ENCODE peak calls at places on chromosomes 7 and 10, in six cellular contexts. One of them, this sample, is unnamed.

GRCh38 chr10:78258303-78259030 is 224.8 kb downstream of the RPS24 start:
- DNase-seq in body of pancreas: no peak
- DNase-seq in endothelial cell of umbilical vein: no peak
- DNase-seq in prostate gland: no peak
- DNase-seq in HCT116: no peak
- DNase-seq in GM12891: no peak
- DNase-seq in this sample: no peak

GRCh38 chr7:7736671-7737070 is 18.3 kb upstream of the RPA3 start:
- DNase-seq in endothelial cell of umbilical vein: no peak
- DNase-seq in body of pancreas: no peak
- DNase-seq in GM12891: no peak
- DNase-seq in HCT116: no peak
- DNase-seq in prostate gland: no peak
- DNase-seq in this sample: no peak

GRCh38 chr10:5538892-5539651 is 14.3 kb downstream of the CALML3 start:
- DNase-seq in GM12891: no peak
- DNase-seq in prostate gland: no peak
- DNase-seq in HCT116: no peak
- DNase-seq in body of pancreas: no peak
- DNase-seq in endothelial cell of umbilical vein: no peak
- DNase-seq in this sample: no peak

GRCh38 chr10:132477398-132478340 is 59.9 kb upstream of the INPP5A start:
- DNase-seq in body of pancreas: no peak
- DNase-seq in HCT116: no peak
- DNase-seq in endothelial cell of umbilical vein: no peak
- DNase-seq in prostate gland: no peak
- DNase-seq in GM12891: no peak
- DNase-seq in this sample: no peak

GRCh38 chr7:8151161-8151560 is 110.8 kb downstream of the ICA1 start:
- DNase-seq in body of pancreas: no peak
- DNase-seq in HCT116: no peak
- DNase-seq in GM12891: no peak
- DNase-seq in endothelial cell of umbilical vein: no peak
- DNase-seq in prostate gland: no peak
- DNase-seq in this sample: no peak

GRCh38 chr7:153524070-153524601 is 528.1 kb upstream of the DPP6 start:
- DNase-seq in GM12891: no peak
- DNase-seq in prostate gland: no peak
- DNase-seq in body of pancreas: no peak
- DNase-seq in HCT116: no peak
- DNase-seq in endothelial cell of umbilical vein: no peak
- DNase-seq in this sample: no peak

GRCh38 chr10:60409202-60409601 is 19.5 kb upstream of the ANK3 start:
- DNase-seq in prostate gland: no peak
- DNase-seq in body of pancreas: no peak
- DNase-seq in HCT116: no peak
- DNase-seq in endothelial cell of umbilical vein: no peak
- DNase-seq in GM12891: no peak
- DNase-seq in this sample: no peak

GRCh38 chr7:127900735-127901685 is 130.2 kb downstream of the LRRC4 start:
- DNase-seq in prostate gland: no peak
- DNase-seq in HCT116: no peak
- DNase-seq in GM12891: no peak
- DNase-seq in endothelial cell of umbilical vein: no peak
- DNase-seq in body of pancreas: peak
- DNase-seq in this sample: no peak

GRCh38 chr7:129427646-129428045 is 6.6 kb upstream of the STRIP2 start:
- DNase-seq in body of pancreas: no peak
- DNase-seq in GM12891: no peak
- DNase-seq in prostate gland: no peak
- DNase-seq in HCT116: no peak
- DNase-seq in endothelial cell of umbilical vein: no peak
- DNase-seq in this sample: no peak

GRCh38 chr10:22429981-22430421 is 84.7 kb downstream of the SPAG6 start:
- DNase-seq in endothelial cell of umbilical vein: no peak
- DNase-seq in GM12891: no peak
- DNase-seq in HCT116: no peak
- DNase-seq in prostate gland: no peak
- DNase-seq in body of pancreas: no peak
- DNase-seq in this sample: no peak

GRCh38 chr7:96219382-96220130 is 102.3 kb downstream of the SLC25A13 start:
- DNase-seq in body of pancreas: no peak
- DNase-seq in endothelial cell of umbilical vein: peak
- DNase-seq in GM12891: no peak
- DNase-seq in HCT116: peak
- DNase-seq in prostate gland: no peak
- DNase-seq in this sample: peak

GRCh38 chr10:125085281-125085680 is 75.1 kb downstream of the CTBP2 start:
- DNase-seq in body of pancreas: no peak
- DNase-seq in HCT116: no peak
- DNase-seq in endothelial cell of umbilical vein: no peak
- DNase-seq in prostate gland: no peak
- DNase-seq in GM12891: no peak
- DNase-seq in this sample: no peak

GRCh38 chr7:6232534-6232933 is 39.9 kb downstream of the CYTH3 start:
- DNase-seq in endothelial cell of umbilical vein: peak
- DNase-seq in HCT116: no peak
- DNase-seq in GM12891: no peak
- DNase-seq in prostate gland: no peak
- DNase-seq in body of pancreas: peak
- DNase-seq in this sample: no peak

GRCh38 chr7:106660862-106661720 is at the start of gene CCDC71L:
- DNase-seq in endothelial cell of umbilical vein: peak
- DNase-seq in GM12891: peak
- DNase-seq in HCT116: peak
- DNase-seq in body of pancreas: peak
- DNase-seq in prostate gland: peak
- DNase-seq in this sample: peak

GRCh38 chr7:110065112-110065511 is 1025.8 kb upstream of the LRRN3 start:
- DNase-seq in prostate gland: no peak
- DNase-seq in GM12891: no peak
- DNase-seq in HCT116: no peak
- DNase-seq in endothelial cell of umbilical vein: no peak
- DNase-seq in body of pancreas: no peak
- DNase-seq in this sample: no peak

GRCh38 chr7:148337566-148337965 is 253.0 kb upstream of the C7orf33 start:
- DNase-seq in body of pancreas: no peak
- DNase-seq in GM12891: no peak
- DNase-seq in prostate gland: no peak
- DNase-seq in HCT116: no peak
- DNase-seq in endothelial cell of umbilical vein: no peak
- DNase-seq in this sample: no peak

GRCh38 chr10:69515699-69516547 is 57.3 kb downstream of the NEUROG3 start:
- DNase-seq in HCT116: peak
- DNase-seq in prostate gland: peak
- DNase-seq in body of pancreas: peak
- DNase-seq in endothelial cell of umbilical vein: peak
- DNase-seq in GM12891: peak
- DNase-seq in this sample: peak

GRCh38 chr10:102675887-102676616 is 31.8 kb downstream of the TRIM8 start:
- DNase-seq in GM12891: no peak
- DNase-seq in body of pancreas: peak
- DNase-seq in HCT116: no peak
- DNase-seq in prostate gland: no peak
- DNase-seq in endothelial cell of umbilical vein: no peak
- DNase-seq in this sample: no peak

GRCh38 chr10:71729023-71729649 is 9.6 kb upstream of the C10orf105 start:
- DNase-seq in body of pancreas: peak
- DNase-seq in GM12891: no peak
- DNase-seq in prostate gland: peak
- DNase-seq in endothelial cell of umbilical vein: no peak
- DNase-seq in HCT116: no peak
- DNase-seq in this sample: peak

GRCh38 chr7:80498481-80499349 is 13.1 kb downstream of the GNAT3 start:
- DNase-seq in prostate gland: no peak
- DNase-seq in GM12891: no peak
- DNase-seq in endothelial cell of umbilical vein: peak
- DNase-seq in body of pancreas: no peak
- DNase-seq in HCT116: peak
- DNase-seq in this sample: no peak

GRCh38 chr7:137696376-137696775 is 150.4 kb downstream of the DGKI start:
- DNase-seq in prostate gland: no peak
- DNase-seq in GM12891: no peak
- DNase-seq in body of pancreas: no peak
- DNase-seq in endothelial cell of umbilical vein: no peak
- DNase-seq in HCT116: no peak
- DNase-seq in this sample: no peak

GRCh38 chr10:95247200-95247880 is 43.5 kb downstream of the PDLIM1 start:
- DNase-seq in body of pancreas: no peak
- DNase-seq in GM12891: no peak
- DNase-seq in HCT116: no peak
- DNase-seq in prostate gland: no peak
- DNase-seq in endothelial cell of umbilical vein: no peak
- DNase-seq in this sample: peak

GRCh38 chr10:72503241-72503640 is 122.6 kb downstream of the MICU1 start:
- DNase-seq in prostate gland: no peak
- DNase-seq in GM12891: no peak
- DNase-seq in body of pancreas: peak
- DNase-seq in endothelial cell of umbilical vein: no peak
- DNase-seq in HCT116: no peak
- DNase-seq in this sample: no peak

GRCh38 chr7:154438571-154438970 is 386.4 kb downstream of the DPP6 start:
- DNase-seq in body of pancreas: no peak
- DNase-seq in prostate gland: no peak
- DNase-seq in endothelial cell of umbilical vein: no peak
- DNase-seq in HCT116: no peak
- DNase-seq in GM12891: no peak
- DNase-seq in this sample: no peak

GRCh38 chr7:116812905-116813304 is 49.5 kb upstream of the CAPZA2 start:
- DNase-seq in prostate gland: no peak
- DNase-seq in body of pancreas: no peak
- DNase-seq in HCT116: no peak
- DNase-seq in GM12891: no peak
- DNase-seq in endothelial cell of umbilical vein: no peak
- DNase-seq in this sample: no peak

GRCh38 chr7:95269640-95270039 is 54.7 kb downstream of the PON1 start:
- DNase-seq in GM12891: no peak
- DNase-seq in endothelial cell of umbilical vein: no peak
- DNase-seq in body of pancreas: no peak
- DNase-seq in HCT116: no peak
- DNase-seq in prostate gland: no peak
- DNase-seq in this sample: no peak

GRCh38 chr10:44180321-44181154 is 204.4 kb downstream of the CXCL12 start:
- DNase-seq in prostate gland: no peak
- DNase-seq in body of pancreas: peak
- DNase-seq in GM12891: no peak
- DNase-seq in HCT116: no peak
- DNase-seq in endothelial cell of umbilical vein: no peak
- DNase-seq in this sample: peak

DNA sequence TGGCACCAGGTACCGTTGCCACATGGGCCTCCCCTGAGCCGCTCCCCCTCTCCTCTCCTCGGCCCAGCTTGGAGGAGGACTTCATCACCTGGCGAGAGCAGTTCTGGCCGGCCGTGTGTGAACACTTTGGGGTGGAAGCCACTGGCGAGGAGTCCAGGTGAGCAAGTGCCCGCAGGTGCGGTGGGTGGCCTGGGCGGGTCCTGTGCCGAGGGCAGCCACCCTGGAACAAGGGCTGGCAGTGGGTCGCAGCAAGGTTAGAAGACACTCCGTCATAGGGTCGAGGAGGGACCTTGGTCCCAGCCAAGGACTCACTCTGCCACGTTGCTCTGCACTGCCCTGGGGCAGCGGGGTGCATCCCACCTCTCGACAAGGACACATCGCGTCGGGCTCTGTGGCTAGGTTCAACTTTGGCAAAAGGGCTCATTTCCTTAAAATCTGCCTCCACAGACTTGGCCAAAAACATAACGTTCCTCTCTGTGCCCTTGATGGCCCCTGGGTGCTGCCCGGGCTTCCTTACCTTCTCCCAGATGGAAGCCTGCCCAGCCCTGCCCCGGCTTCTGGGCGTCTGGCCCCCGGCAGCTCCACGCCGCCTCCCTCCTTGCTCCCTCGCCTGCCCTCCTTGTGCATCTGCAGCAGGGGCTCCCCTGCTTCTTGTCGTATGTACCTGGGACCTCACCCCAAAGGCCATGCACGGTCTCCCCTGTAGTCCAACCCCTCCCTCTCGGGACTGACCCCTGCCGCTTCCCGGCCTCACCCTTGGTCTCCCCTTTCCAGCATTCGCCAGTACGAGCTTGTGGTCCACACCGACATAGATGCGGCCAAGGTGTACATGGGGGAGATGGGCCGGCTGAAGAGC is 12.7 kb downstream of the TMEM120A start:
- DNase-seq in body of pancreas: no peak
- DNase-seq in endothelial cell of umbilical vein: no peak
- DNase-seq in HCT116: no peak
- DNase-seq in prostate gland: no peak
- DNase-seq in GM12891: no peak
- DNase-seq in this sample: no peak
- TF ChIP-seq POLR2A in body of pancreas: no peak
- TF ChIP-seq POLR2A in endothelial cell of umbilical vein: no peak
- TF ChIP-seq POLR2A in HCT116: no peak
- TF ChIP-seq POLR2A in prostate gland: no peak
- TF ChIP-seq POLR2A in GM12891: no peak
- TF ChIP-seq POLR2A in this sample: no peak

GRCh38 chr7:157016352-157017041 is 6.0 kb upstream of the MNX1 start:
- DNase-seq in HCT116: no peak
- DNase-seq in endothelial cell of umbilical vein: no peak
- DNase-seq in GM12891: no peak
- DNase-seq in body of pancreas: peak
- DNase-seq in prostate gland: no peak
- DNase-seq in this sample: no peak
- TF ChIP-seq POLR2A in HCT116: no peak
- TF ChIP-seq POLR2A in endothelial cell of umbilical vein: no peak
- TF ChIP-seq POLR2A in GM12891: no peak
- TF ChIP-seq POLR2A in body of pancreas: no peak
- TF ChIP-seq POLR2A in prostate gland: no peak
- TF ChIP-seq POLR2A in this sample: no peak

GRCh38 chr10:67849331-67850011 is 11.5 kb upstream of the DNAJC12 start:
- DNase-seq in body of pancreas: peak
- DNase-seq in endothelial cell of umbilical vein: peak
- DNase-seq in GM12891: peak
- DNase-seq in HCT116: peak
- DNase-seq in prostate gland: peak
- DNase-seq in this sample: peak
- TF ChIP-seq POLR2A in body of pancreas: peak
- TF ChIP-seq POLR2A in endothelial cell of umbilical vein: peak
- TF ChIP-seq POLR2A in GM12891: peak
- TF ChIP-seq POLR2A in HCT116: peak
- TF ChIP-seq POLR2A in prostate gland: peak
- TF ChIP-seq POLR2A in this sample: peak

DNA sequence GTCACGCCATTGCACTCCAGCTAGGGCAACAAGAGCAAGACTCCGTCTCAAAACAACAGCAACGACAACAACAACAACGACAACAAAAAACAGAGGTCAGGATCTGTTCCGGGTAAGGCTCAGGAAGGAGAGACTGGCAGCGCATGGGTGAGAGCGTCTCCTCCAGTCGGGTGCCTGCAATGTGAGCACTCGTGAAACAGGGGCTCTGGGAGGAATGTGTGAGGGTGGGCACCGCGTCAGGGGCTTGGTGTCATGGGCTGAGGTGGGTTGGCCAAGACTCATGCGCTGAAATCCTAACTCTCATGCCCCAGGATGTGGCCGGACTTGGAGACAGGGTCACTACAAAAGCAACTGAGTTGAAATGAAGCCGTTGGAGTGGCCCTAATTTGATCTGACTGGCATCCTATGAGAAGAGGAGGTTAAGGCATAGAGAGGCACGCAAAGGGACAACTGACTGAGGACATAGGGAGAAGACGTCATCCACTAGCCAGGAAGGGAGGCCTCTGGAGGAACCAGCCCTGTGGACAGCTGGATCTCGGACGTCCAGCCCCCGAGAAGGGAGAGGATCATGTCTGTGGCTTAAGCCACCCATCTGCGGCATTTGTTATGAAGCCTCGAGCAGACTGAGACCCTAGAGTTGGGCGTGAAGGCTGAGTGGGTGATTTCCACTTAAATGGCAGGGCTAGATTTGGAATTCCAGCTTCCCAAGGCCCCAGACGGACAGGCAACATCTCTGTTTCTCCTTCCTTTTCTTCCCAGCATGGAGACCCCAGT is 241.5 kb upstream of the PITRM1 start:
- DNase-seq in prostate gland: no peak
- DNase-seq in endothelial cell of umbilical vein: no peak
- DNase-seq in body of pancreas: no peak
- DNase-seq in GM12891: no peak
- DNase-seq in HCT116: no peak
- DNase-seq in this sample: no peak
- TF ChIP-seq POLR2A in prostate gland: no peak
- TF ChIP-seq POLR2A in endothelial cell of umbilical vein: no peak
- TF ChIP-seq POLR2A in body of pancreas: no peak
- TF ChIP-seq POLR2A in GM12891: no peak
- TF ChIP-seq POLR2A in HCT116: no peak
- TF ChIP-seq POLR2A in this sample: no peak